ENCODE peak calls at places on chromosome 20, in five cellular contexts. R is GM23248, U is IMR-90, V is fibroblast of lung, B is heart right ventricle. J is an unnamed sample. For H3K36me3, the result is how much of the 10 kb centered on the place peaks cover.

GRCh38 chr20:9262653-9263194 is 193.8 kb downstream of the PLCB4 start:
- DNase-seq in V (peak), R (no peak), B (no peak), U (peak), J (no peak)

GRCh38 chr20:47464380-47465101 is 37.1 kb upstream of the NCOA3 start:
- DNase-seq in R (peak), B (peak), V (peak), U (peak), J (peak)

GRCh38 chr20:56380375-56380774 is 11.6 kb downstream of the AURKA start:
- DNase-seq in R (no peak), V (peak), U (peak), B (no peak), J (no peak)

GRCh38 chr20:48791014-48791413 is 36.8 kb downstream of the PREX1 start:
- DNase-seq in V (peak), U (no peak), R (peak), B (no peak), J (no peak)

GRCh38 chr20:54133434-54134427 is 40.1 kb downstream of the CYP24A1 start:
- DNase-seq in U (peak), B (no peak), V (peak), R (peak), J (no peak)

GRCh38 chr20:5786930-5787826 is 37.0 kb downstream of the SHLD1 start:
- DNase-seq in R (peak), U (peak), V (peak), B (no peak), J (peak)

GRCh38 chr20:34922654-34923381 is 32.8 kb downstream of the GSS start:
- DNase-seq in V (peak), B (no peak), R (peak), U (peak), J (peak)

GRCh38 chr20:8143474-8143873 is 11.4 kb downstream of the PLCB1 start:
- DNase-seq in U (no peak), B (no peak), R (no peak), V (no peak), J (no peak)

GRCh38 chr20:34200020-34200419 is 41.2 kb upstream of the ASIP start:
- DNase-seq in R (no peak), V (no peak), B (no peak), U (no peak), J (no peak)

GRCh38 chr20:32037929-32038328 is 14.1 kb upstream of the HCK start:
- DNase-seq in B (no peak), R (peak), U (peak), V (peak), J (no peak)

GRCh38 chr20:11676618-11677289 is 240.9 kb upstream of the BTBD3 start:
- DNase-seq in B (peak), U (peak), R (peak), V (peak), J (peak)

GRCh38 chr20:48051810-48052491 is 266.7 kb upstream of the SULF2 start:
- DNase-seq in B (no peak), R (peak), U (peak), V (peak), J (no peak)

GRCh38 chr20:2299301-2299700 is 3.5 kb downstream of the TGM3 start:
- DNase-seq in B (peak), U (no peak), V (no peak), R (peak), J (peak)

DNA sequence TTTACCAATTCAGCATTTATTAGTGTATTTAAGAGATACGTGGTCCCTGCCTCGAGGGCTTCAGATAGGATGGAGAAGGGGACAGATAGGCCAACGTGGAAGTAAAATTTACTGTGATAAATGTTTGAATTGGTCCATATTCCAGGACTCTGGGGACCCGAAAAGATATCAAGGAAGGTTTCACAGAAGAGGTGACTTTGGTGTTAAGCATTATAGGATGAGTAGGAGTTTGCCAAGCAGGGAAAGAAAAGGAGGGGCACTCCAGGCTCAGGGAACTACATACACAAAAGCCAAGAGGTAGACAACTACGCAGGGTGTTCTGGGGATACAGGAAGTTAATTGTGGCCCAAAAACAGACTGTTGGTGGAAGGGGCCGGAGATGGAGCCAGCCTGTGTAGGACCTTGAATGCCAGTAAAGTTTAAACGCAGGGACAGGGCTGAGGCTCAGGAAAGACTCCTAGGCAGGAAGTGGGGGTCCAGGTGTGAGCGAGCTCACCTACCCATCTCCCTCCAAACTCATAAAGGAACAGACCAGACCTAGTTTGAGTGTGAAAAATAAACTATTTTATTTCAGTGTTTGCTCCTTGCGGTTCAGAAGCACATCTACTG is 37.0 kb downstream of the TGM2 start:
- DNase-seq in V (no peak), R (no peak), B (no peak), U (no peak), J (no peak)
- H3K27ac ChIP-seq in V (no peak), R (peak), B (peak), U (no peak), J (peak)

GRCh38 chr20:503048-503737 is 40.4 kb downstream of the CSNK2A1 start:
- DNase-seq in U (no peak), R (no peak), B (no peak), V (no peak), J (no peak)
- H3K36me3 ChIP-seq in U (under half), R (half or more), B (half or more), V (under half), J (half or more)

GRCh38 chr20:19992996-19993908 is 23.9 kb upstream of the NAA20 start:
- DNase-seq in B (no peak), V (peak), R (peak), U (peak), J (no peak)

GRCh38 chr20:19993937-19994667 is 23.1 kb upstream of the NAA20 start:
- DNase-seq in V (peak), U (peak), B (peak), R (peak), J (no peak)

GRCh38 chr20:19995220-19995863 is 21.8 kb upstream of the NAA20 start:
- DNase-seq in R (peak), B (no peak), U (peak), V (peak), J (no peak)

GRCh38 chr20:19990911-19991707 is 26.1 kb upstream of the NAA20 start:
- DNase-seq in U (no peak), B (no peak), R (no peak), V (no peak), J (no peak)

DNA sequence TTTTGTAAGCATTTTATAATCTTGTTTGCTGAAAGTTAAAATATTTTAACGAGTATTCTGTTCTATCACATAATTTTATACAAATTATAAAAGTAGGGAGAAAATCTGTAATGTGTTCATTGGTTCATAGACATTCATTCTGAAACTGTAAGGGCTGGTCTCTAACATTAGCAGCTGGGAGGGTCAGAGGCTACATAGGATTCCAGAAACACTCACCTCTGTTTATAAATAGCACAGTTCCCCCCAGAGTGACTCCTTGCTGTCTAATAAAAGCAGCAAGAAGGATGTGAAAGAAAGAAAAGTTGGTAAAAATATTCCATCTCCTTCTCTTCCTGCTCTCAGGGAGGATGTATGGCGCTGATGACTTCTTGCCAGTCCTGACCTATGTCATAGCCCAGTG is 25.3 kb upstream of the NAA20 start:
- DNase-seq in V (no peak), U (peak), R (no peak), B (no peak), J (no peak)
- H3K27ac ChIP-seq in V (peak), U (peak), R (peak), B (peak), J (no peak)

DNA sequence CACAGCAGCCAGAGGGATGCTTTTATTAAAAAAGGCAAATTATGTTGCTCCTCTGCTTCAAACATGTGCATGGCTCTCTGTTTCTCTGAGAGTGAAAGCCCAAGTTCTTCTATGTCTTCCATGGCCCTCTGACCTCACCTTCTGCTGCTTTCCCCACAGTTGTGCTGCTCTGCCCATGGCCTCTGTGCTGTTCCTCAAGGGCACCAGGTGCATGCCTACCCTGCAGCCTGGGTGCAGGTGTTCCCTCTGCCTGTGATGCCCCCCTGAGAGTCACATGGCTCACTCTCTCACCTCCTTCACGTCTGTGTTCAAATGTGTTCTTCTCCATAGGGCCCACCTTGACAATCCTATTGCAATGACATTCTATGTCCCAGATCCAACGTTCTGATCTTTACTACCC is 477.0 kb upstream of the CHD6 start:
- DNase-seq in B (no peak), V (no peak), U (no peak), R (no peak), J (no peak)
- H3K36me3 ChIP-seq in B (under half), V (under half), U (under half), R (under half), J (under half)

GRCh38 chr20:37296371-37296770 is 6.9 kb downstream of the MANBAL start:
- DNase-seq in V (no peak), R (no peak), B (no peak), U (no peak), J (no peak)
- H3K27ac ChIP-seq in V (peak), R (peak), B (peak), U (no peak), J (no peak)

DNA sequence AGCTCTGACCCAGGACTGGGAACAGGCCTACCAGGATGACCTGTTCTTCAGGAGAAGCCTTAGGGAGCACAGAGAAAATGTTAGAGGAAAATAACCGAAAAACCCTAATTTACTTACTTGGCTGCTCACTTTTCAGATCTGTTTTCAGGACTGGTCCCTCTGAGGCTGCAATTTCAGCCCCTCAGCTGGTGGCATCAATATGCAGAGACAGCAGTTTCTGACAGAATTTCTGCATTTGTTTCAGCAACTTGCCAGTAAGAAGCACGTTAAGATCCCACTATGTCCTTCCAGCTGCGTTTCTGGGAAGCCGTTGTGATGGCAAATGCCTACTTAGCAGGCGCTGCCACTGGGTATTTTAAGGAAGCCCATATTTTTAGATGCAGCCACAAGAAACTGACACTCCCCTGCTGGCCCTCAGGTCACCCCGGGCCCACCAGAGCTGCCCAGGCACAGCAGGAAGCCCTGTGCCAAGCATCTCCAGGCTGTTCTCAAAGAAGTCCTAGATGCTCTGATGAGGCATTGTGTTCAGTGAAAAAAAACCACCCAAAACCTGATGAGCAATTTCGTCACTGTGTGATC is 7.5 kb downstream of the YTHDF1 start:
- DNase-seq in U (no peak), R (no peak), V (no peak), B (no peak), J (no peak)
- H3K36me3 ChIP-seq in U (half or more), R (under half), V (under half), B (half or more), J (half or more)

GRCh38 chr20:25408890-25409289 is 1.4 kb downstream of the GINS1 start:
- DNase-seq in R (no peak), U (no peak), V (no peak), B (no peak), J (no peak)
- H3K27ac ChIP-seq in R (no peak), U (no peak), V (no peak), B (no peak), J (no peak)

DNA sequence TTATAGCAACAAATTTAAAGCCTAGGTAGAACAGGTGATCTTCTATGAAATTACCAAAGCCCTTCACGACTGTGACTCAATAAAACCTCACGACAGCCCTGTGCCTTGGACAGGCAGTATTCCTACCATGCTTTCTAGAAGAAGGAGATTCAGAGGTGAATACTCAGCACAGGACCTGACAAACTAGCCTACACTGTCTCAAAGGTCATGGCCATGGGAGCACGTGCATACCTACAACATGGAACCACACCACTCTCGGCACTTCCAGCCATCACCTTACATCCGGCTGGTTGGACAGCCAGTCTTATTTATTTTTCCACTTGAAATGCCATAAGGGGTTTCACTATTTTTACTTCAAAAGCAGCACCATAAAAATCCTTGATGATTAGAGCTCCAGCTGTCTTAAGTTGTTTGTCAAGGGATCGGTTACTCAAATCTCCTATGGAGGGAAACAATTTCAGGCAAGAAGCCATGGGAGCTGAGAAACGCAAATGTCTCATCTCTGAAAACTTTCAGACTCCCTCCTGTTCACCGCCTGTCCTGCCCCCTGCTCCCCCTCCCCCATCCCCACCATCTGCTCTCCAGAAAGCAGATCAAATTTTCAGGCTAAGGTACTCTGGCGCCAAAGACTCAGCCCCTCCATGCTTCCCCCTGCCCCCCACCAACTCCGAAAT is 4.2 kb upstream of the NNAT start:
- DNase-seq in V (peak), B (no peak), R (no peak), U (peak), J (no peak)
- H3K36me3 ChIP-seq in V (under half), B (half or more), R (under half), U (under half), J (under half)

GRCh38 chr20:62706857-62707256 is 1.8 kb upstream of the NTSR1 start:
- DNase-seq in V (no peak), B (no peak), U (no peak), R (no peak), J (no peak)
- H3K27ac ChIP-seq in V (no peak), B (no peak), U (no peak), R (no peak), J (no peak)

DNA sequence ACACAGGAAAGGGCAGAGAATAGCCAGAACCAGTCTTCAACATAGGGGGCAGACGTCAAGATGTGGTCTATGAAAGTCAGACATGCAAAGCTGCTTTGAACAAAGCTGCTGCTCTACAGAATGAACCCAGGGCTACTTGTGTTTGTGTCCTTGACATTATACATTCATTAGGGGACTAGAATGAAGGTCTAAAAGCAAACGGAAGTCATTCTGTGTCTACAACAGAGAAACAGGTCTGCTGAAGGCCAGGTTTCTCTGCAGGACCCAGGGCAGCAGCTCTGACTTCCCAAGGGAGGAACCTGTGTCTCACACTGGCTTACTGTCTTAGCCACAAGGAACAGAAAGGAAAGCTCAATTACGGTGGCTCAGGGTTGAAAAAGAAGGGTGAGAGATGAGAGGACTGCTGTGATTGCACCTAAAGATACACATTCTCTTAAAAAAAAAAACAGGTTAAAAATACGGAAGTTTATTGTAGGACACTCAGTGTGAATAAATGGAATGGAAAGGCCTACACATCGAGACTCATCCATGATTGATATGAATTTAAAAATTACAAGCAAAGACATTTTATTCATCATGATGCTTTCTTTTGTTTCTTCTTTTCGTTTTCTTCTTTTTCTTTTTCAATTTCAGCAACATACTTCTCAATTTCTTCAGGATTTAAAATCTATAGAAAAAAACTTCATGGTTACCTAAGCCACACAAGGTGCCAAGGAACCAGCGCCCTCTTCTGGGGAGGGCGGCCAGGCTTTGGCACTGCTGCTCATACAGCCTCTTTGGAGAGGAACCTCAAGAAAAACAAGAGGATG is 6.7 kb downstream of the PSMA7 start:
- DNase-seq in R (peak), U (peak), B (peak), V (peak), J (peak)
- H3K36me3 ChIP-seq in R (half or more), U (half or more), B (half or more), V (under half), J (half or more)

J was measured in right atrium auricular region.